ENCODE peak calls at places on chromosome 10, in eight cellular contexts. One of them, this sample, is unnamed. For H3K36me3, the result is how much of the 10 kb centered on the place peaks cover.

GRCh38 chr10:11338160-11338844 is 273.1 kb downstream of the USP6NL start:
- DNase-seq in astrocyte: no peak
- DNase-seq in iPS DF 6.9: no peak
- DNase-seq in heart left ventricle: no peak
- DNase-seq in HCT116: no peak
- DNase-seq in breast epithelium: no peak
- DNase-seq in psoas muscle: no peak
- DNase-seq in bronchial epithelial cell: no peak
- DNase-seq in this sample: no peak

GRCh38 chr10:98790817-98791216 is 344.1 kb upstream of the HPS1 start:
- DNase-seq in psoas muscle: no peak
- DNase-seq in iPS DF 6.9: no peak
- DNase-seq in HCT116: peak
- DNase-seq in astrocyte: no peak
- DNase-seq in breast epithelium: no peak
- DNase-seq in bronchial epithelial cell: peak
- DNase-seq in heart left ventricle: no peak
- DNase-seq in this sample: no peak

GRCh38 chr10:35636942-35637341 is 5.2 kb downstream of the FZD8 start:
- DNase-seq in heart left ventricle: no peak
- DNase-seq in HCT116: no peak
- DNase-seq in bronchial epithelial cell: no peak
- DNase-seq in astrocyte: no peak
- DNase-seq in psoas muscle: no peak
- DNase-seq in iPS DF 6.9: no peak
- DNase-seq in breast epithelium: no peak
- DNase-seq in this sample: no peak

GRCh38 chr10:11298116-11298515 is 280.4 kb downstream of the CELF2 start:
- DNase-seq in breast epithelium: no peak
- DNase-seq in astrocyte: no peak
- DNase-seq in heart left ventricle: no peak
- DNase-seq in iPS DF 6.9: no peak
- DNase-seq in HCT116: no peak
- DNase-seq in bronchial epithelial cell: peak
- DNase-seq in psoas muscle: no peak
- DNase-seq in this sample: no peak

GRCh38 chr10:21021843-21022594 is 124.9 kb upstream of the NEBL start:
- DNase-seq in iPS DF 6.9: no peak
- DNase-seq in HCT116: no peak
- DNase-seq in psoas muscle: no peak
- DNase-seq in breast epithelium: no peak
- DNase-seq in bronchial epithelial cell: peak
- DNase-seq in heart left ventricle: no peak
- DNase-seq in astrocyte: no peak
- DNase-seq in this sample: no peak

GRCh38 chr10:62661143-62661542 is 143.4 kb upstream of the ADO start:
- DNase-seq in heart left ventricle: no peak
- DNase-seq in astrocyte: no peak
- DNase-seq in HCT116: no peak
- DNase-seq in breast epithelium: no peak
- DNase-seq in iPS DF 6.9: no peak
- DNase-seq in bronchial epithelial cell: peak
- DNase-seq in psoas muscle: no peak
- DNase-seq in this sample: no peak

GRCh38 chr10:132266594-132267161 is 41.1 kb downstream of the STK32C start:
- DNase-seq in psoas muscle: peak
- DNase-seq in heart left ventricle: no peak
- DNase-seq in astrocyte: peak
- DNase-seq in iPS DF 6.9: no peak
- DNase-seq in HCT116: no peak
- DNase-seq in breast epithelium: no peak
- DNase-seq in bronchial epithelial cell: no peak
- DNase-seq in this sample: no peak

GRCh38 chr10:26464632-26465280 is 26.6 kb downstream of the APBB1IP start:
- DNase-seq in iPS DF 6.9: no peak
- DNase-seq in bronchial epithelial cell: no peak
- DNase-seq in breast epithelium: no peak
- DNase-seq in psoas muscle: no peak
- DNase-seq in heart left ventricle: no peak
- DNase-seq in astrocyte: no peak
- DNase-seq in HCT116: no peak
- DNase-seq in this sample: no peak

GRCh38 chr10:127168251-127168650 is 28.1 kb downstream of the INSYN2A start:
- DNase-seq in astrocyte: no peak
- DNase-seq in iPS DF 6.9: no peak
- DNase-seq in breast epithelium: no peak
- DNase-seq in HCT116: no peak
- DNase-seq in bronchial epithelial cell: no peak
- DNase-seq in psoas muscle: no peak
- DNase-seq in heart left ventricle: no peak
- DNase-seq in this sample: no peak

DNA sequence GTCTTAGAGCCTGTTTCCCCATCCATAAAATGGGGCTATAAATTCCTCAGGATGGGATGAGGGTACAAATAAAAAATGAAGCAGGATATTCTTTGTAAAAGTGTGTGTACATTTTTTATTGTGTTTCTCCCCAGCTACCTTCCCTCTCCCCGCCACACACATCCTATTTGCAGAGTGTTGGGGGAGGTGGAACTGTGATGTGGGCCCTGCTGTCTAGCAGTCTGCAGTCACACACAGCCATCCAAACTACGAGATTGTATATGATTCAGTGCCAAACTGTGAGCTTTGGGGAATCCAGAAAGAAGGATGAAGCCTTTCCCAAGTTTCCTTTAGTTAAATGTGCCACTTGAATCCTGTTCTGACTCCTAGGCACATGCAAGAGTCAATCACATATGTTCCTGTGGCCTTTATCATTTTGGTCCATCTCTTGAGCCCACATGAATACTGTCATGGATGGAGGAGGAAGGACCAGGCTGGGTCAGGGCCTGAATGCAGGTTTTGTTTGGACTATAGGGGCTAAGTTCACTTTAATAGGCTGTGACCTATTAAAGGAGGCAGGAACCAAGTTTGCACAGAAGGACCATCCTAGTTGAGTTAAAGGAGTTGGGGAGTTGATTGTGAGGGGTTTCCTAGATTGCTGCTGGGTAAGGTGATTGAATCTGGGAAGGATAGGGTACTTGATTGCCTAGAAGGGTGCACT is 1.1 kb upstream of the SEMA4G start:
- DNase-seq in psoas muscle: no peak
- DNase-seq in heart left ventricle: no peak
- DNase-seq in iPS DF 6.9: no peak
- DNase-seq in astrocyte: no peak
- DNase-seq in bronchial epithelial cell: no peak
- DNase-seq in breast epithelium: no peak
- DNase-seq in HCT116: no peak
- DNase-seq in this sample: no peak
- H3K4me3 ChIP-seq in psoas muscle: no peak
- H3K4me3 ChIP-seq in heart left ventricle: no peak
- H3K4me3 ChIP-seq in iPS DF 6.9: no peak
- H3K4me3 ChIP-seq in astrocyte: no peak
- H3K4me3 ChIP-seq in bronchial epithelial cell: no peak
- H3K4me3 ChIP-seq in breast epithelium: peak
- H3K4me3 ChIP-seq in HCT116: no peak
- H3K4me3 ChIP-seq in this sample: no peak

GRCh38 chr10:110296966-110297365 is 7.8 kb downstream of the SMNDC1 start:
- DNase-seq in breast epithelium: no peak
- DNase-seq in astrocyte: no peak
- DNase-seq in HCT116: no peak
- DNase-seq in heart left ventricle: no peak
- DNase-seq in psoas muscle: no peak
- DNase-seq in iPS DF 6.9: no peak
- DNase-seq in bronchial epithelial cell: no peak
- DNase-seq in this sample: no peak
- H3K36me3 ChIP-seq in breast epithelium: under half
- H3K36me3 ChIP-seq in astrocyte: half or more
- H3K36me3 ChIP-seq in HCT116: half or more
- H3K36me3 ChIP-seq in heart left ventricle: under half
- H3K36me3 ChIP-seq in psoas muscle: under half
- H3K36me3 ChIP-seq in iPS DF 6.9: under half
- H3K36me3 ChIP-seq in bronchial epithelial cell: under half
- H3K36me3 ChIP-seq in this sample: half or more

DNA sequence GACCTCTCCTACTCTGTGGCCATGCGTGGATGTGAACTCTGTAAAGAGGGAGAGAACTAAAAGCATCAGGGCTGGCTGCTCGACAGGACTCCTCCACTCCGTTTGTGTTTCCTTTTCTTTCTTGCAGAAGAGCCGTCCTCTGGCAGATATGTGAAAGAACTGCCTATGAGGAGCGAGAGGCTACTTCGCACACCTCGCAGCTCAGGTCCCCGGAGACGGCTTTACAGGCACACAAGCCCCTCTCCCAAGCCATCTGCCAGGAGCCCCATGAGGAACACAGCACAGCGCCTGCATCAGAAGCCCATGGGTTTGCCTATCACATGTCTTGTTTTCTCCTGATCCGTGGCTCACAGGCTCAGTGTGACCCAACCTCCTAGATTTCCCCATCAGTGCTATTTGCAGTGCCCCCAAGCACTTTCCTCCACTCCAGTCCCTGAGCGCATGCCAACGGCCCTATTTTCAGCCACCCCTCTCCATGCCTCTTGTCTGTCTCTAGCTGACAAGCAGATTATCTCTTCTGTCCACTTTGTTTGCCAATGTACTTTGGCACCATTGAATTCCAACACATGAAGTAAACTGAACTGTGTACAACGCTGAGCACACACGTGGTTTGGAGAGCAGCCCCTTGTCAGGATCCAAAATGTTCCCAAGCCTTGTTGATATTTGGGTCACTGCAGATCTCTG is 164.3 kb upstream of the AKR1E2 start:
- DNase-seq in psoas muscle: peak
- DNase-seq in HCT116: no peak
- DNase-seq in iPS DF 6.9: no peak
- DNase-seq in astrocyte: no peak
- DNase-seq in breast epithelium: no peak
- DNase-seq in heart left ventricle: peak
- DNase-seq in bronchial epithelial cell: no peak
- DNase-seq in this sample: no peak
- H3K4me3 ChIP-seq in psoas muscle: peak
- H3K4me3 ChIP-seq in HCT116: no peak
- H3K4me3 ChIP-seq in iPS DF 6.9: no peak
- H3K4me3 ChIP-seq in astrocyte: no peak
- H3K4me3 ChIP-seq in breast epithelium: peak
- H3K4me3 ChIP-seq in heart left ventricle: no peak
- H3K4me3 ChIP-seq in bronchial epithelial cell: no peak
- H3K4me3 ChIP-seq in this sample: no peak

GRCh38 chr10:97361050-97361901 is 26.7 kb upstream of the FRAT2 start:
- DNase-seq in bronchial epithelial cell: no peak
- DNase-seq in heart left ventricle: no peak
- DNase-seq in breast epithelium: no peak
- DNase-seq in psoas muscle: no peak
- DNase-seq in astrocyte: no peak
- DNase-seq in HCT116: no peak
- DNase-seq in iPS DF 6.9: no peak
- DNase-seq in this sample: no peak
- H3K36me3 ChIP-seq in bronchial epithelial cell: under half
- H3K36me3 ChIP-seq in heart left ventricle: under half
- H3K36me3 ChIP-seq in breast epithelium: under half
- H3K36me3 ChIP-seq in psoas muscle: under half
- H3K36me3 ChIP-seq in astrocyte: under half
- H3K36me3 ChIP-seq in HCT116: half or more
- H3K36me3 ChIP-seq in iPS DF 6.9: half or more
- H3K36me3 ChIP-seq in this sample: under half

DNA sequence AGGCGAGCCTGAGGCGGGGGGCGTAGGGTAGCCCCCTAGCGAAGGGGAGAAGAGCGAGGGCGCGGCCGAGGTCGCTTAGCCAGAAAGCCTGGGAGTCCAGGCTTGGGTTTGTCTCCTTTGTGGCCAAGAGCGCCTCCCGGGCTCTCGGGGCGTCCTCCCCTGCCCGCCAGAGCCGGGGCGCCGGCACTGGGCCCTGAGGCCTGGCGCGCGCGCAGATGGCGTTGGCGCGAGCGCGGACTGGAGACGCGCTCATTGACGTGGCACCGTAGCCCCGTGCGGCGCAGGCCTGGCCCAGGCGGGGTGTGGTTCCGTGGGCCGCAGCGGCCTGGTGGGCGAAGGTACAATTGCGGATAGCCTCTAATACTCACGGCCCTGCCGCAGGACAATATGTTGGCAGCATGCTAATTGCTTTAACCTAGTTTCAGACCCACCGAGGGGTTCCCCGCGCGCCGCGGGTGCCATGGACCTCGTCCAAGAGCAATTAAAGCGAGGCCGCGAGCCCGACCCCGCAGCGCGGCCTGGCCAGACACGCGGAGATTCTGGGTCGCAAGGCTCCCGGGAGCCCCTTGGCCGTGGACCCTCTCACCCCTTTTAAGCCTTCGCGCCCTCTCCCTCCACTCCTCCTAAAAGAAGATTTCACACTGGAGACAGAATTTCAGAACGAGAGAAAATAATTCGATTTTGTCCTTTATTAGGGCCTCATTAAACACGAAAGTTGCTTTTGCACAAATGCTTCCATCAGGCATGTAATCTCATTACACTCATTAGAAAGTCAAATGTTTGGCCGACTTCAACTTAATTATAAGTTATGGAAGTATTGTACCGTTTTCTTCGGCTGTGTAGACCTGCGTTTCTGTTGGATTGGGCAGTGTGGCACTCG is 3.1 kb downstream of the PTF1A start:
- DNase-seq in breast epithelium: no peak
- DNase-seq in HCT116: no peak
- DNase-seq in iPS DF 6.9: no peak
- DNase-seq in heart left ventricle: no peak
- DNase-seq in bronchial epithelial cell: no peak
- DNase-seq in astrocyte: no peak
- DNase-seq in psoas muscle: no peak
- DNase-seq in this sample: no peak
- H3K4me3 ChIP-seq in breast epithelium: peak
- H3K4me3 ChIP-seq in HCT116: no peak
- H3K4me3 ChIP-seq in iPS DF 6.9: peak
- H3K4me3 ChIP-seq in heart left ventricle: peak
- H3K4me3 ChIP-seq in bronchial epithelial cell: no peak
- H3K4me3 ChIP-seq in astrocyte: no peak
- H3K4me3 ChIP-seq in psoas muscle: peak
- H3K4me3 ChIP-seq in this sample: no peak